ENCODE peak calls at places on chromosomes 7 and 10, in eight cellular contexts. W, X, D, R, U, Q, K and N are unnamed samples.

GRCh38 chr10:94186722-94187121 is 176.0 kb downstream of the NOC3L start:
- DNase-seq in W (no peak), X (no peak), D (no peak), R (no peak), U (no peak), Q (no peak), K (no peak), N (no peak)

GRCh38 chr7:132381742-132382472 is 194.4 kb downstream of the PLXNA4 start:
- DNase-seq in W (no peak), X (peak; percentile 3), D (no peak), R (no peak), U (peak; percentile 18), Q (no peak), K (no peak), N (no peak)

GRCh38 chr7:44150966-44151678 is 10.0 kb upstream of the MYL7 start:
- DNase-seq in W (no peak), X (no peak), D (no peak), R (no peak), U (no peak), Q (no peak), K (peak; percentile 52), N (no peak)

GRCh38 chr7:128031901-128032604 is 816 bp upstream of the LRRC4 start:
- DNase-seq in W (peak; percentile 51), X (peak; percentile 92), D (peak; percentile 96), R (peak; percentile 66), U (peak; percentile 86), Q (peak; percentile 83), K (no peak), N (no peak)

GRCh38 chr7:152571031-152571430 is 104.9 kb downstream of the XRCC2 start:
- DNase-seq in W (no peak), X (no peak), D (no peak), R (peak; percentile 40), U (peak; percentile 34), Q (no peak), K (no peak), N (no peak)

GRCh38 chr10:119807960-119808697 is 64.5 kb downstream of the MCMBP start:
- DNase-seq in W (no peak), X (peak; percentile 39), D (peak; percentile 93), R (no peak), U (peak; percentile 13), Q (peak; percentile 91), K (no peak), N (no peak)

GRCh38 chr10:122802282-122802681 is 43.4 kb downstream of the CUZD1 start:
- DNase-seq in W (no peak), X (no peak), D (no peak), R (no peak), U (no peak), Q (no peak), K (no peak), N (no peak)

GRCh38 chr10:114544045-114544659 is 113.9 kb downstream of the ABLIM1 start:
- DNase-seq in W (no peak), X (no peak), D (no peak), R (no peak), U (no peak), Q (no peak), K (no peak), N (no peak)

GRCh38 chr7:99997545-99998137 is 17.8 kb upstream of the ZKSCAN1 start:
- DNase-seq in W (peak; percentile 71), X (peak; percentile 36), D (no peak), R (peak; percentile 76), U (peak; percentile 38), Q (peak; percentile 23), K (no peak), N (no peak)

GRCh38 chr7:100000239-100000638 is 15.2 kb upstream of the ZKSCAN1 start:
- DNase-seq in W (no peak), X (no peak), D (no peak), R (no peak), U (no peak), Q (no peak), K (no peak), N (no peak)

GRCh38 chr7:99992330-99993037 is 16.7 kb upstream of the AZGP1 start:
- DNase-seq in W (peak; percentile 26), X (no peak), D (no peak), R (no peak), U (no peak), Q (no peak), K (no peak), N (no peak)

GRCh38 chr7:99994819-99995218 is 19.0 kb upstream of the AZGP1 start:
- DNase-seq in W (no peak), X (no peak), D (no peak), R (no peak), U (no peak), Q (no peak), K (no peak), N (no peak)

DNA sequence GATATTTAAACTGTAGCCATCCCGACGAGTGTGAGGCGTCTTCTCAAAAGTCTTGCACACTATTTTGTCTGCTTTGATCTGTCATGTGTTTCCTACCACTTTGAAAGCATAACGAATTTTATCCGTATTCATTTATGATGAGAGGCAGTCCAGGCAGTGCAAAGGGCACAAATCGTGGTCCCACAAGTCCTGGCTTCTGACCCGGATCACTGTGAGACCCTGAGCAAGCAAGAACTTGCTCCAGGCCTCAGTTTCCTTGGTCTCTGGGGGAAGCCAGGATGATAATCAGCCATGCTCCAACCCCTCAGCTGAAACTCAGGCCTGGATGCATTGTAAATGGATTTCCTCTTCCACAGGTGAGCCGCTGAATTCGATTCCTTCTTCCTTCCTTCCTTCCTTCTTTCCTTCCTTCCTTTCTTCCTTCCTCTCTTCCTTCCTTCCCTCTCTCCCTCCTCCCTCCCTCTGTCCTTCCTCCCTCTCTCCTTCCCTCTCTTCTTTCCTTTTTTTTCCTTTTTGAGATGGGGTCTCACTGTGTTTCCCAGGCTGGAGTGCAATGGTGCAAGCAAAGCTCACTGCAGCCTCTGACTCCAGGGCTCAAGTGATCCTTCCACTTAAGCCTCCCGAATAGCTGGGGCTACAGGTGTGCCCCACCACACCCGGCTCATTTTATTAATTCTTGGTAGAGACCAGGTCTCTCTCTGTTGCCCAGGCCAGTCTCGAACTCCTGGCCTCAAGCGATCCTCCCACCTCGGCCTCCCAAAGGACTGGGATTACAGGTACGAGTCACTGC is 18.4 kb upstream of the ZKSCAN1 start:
- DNase-seq in W (no peak), X (no peak), D (no peak), R (no peak), U (no peak), Q (no peak), K (no peak), N (no peak)
- H3K4me3 ChIP-seq in W (peak overlapping the region; percentile 43), X (peak overlapping the region; percentile 40), D (no peak overlapping the region), R (peak overlapping the region; percentile 52), U (peak overlapping the region; percentile 37), Q (peak overlapping the region; percentile 41), K (peak overlapping the region; percentile 50), N (peak overlapping the region; percentile 60)

GRCh38 chr10:79399242-79399831 is 46.1 kb downstream of the ZCCHC24 start:
- DNase-seq in W (peak; percentile 89), X (peak; percentile 97), D (peak; percentile 95), R (peak; percentile 90), U (peak; percentile 99), Q (peak; percentile 98), K (peak; percentile 91), N (peak; percentile 87)

GRCh38 chr10:79397575-79398303 is 47.7 kb downstream of the ZCCHC24 start:
- DNase-seq in W (peak; percentile 73), X (peak; percentile 62), D (peak; percentile 35), R (no peak), U (peak; percentile 80), Q (peak; percentile 96), K (no peak), N (no peak)

GRCh38 chr10:79397051-79397450 is 48.4 kb downstream of the ZCCHC24 start:
- DNase-seq in W (no peak), X (no peak), D (no peak), R (no peak), U (no peak), Q (no peak), K (no peak), N (no peak)

GRCh38 chr10:79400567-79401004 is 44.8 kb downstream of the ZCCHC24 start:
- DNase-seq in W (peak; percentile 64), X (no peak), D (no peak), R (peak; percentile 79), U (peak; percentile 53), Q (no peak), K (no peak), N (no peak)

DNA sequence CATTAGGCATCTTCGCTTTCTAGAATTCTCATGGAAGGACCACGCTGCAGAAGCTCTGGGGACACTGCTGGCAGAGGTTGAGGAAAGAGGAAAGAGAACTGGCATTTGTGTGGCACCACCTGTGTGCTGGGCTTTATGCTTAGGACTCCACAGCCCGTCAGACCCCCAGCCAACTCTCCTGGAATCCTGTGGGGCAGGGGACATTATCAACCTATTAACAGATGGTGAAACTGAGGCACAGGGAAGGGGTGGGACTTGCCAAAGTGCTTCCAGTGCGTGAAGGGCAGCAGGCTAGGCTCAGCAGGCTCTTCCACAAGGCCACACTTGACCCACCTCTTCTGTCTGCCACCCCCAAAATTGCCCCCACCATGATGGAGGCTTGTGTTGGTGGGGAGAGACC is 46.8 kb downstream of the ZCCHC24 start:
- DNase-seq in W (no peak), X (no peak), D (no peak), R (no peak), U (no peak), Q (no peak), K (no peak), N (no peak)
- H3K4me3 ChIP-seq in W (no peak overlapping the region), X (no peak overlapping the region), D (no peak overlapping the region), R (no peak overlapping the region), U (peak overlapping the region; percentile 7), Q (peak overlapping the region; percentile 8), K (no peak overlapping the region), N (no peak overlapping the region)

GRCh38 chr10:101121661-101122045 is 9.4 kb upstream of the TLX1 start:
- DNase-seq in W (no peak), X (no peak), D (no peak), R (no peak), U (no peak), Q (no peak), K (no peak), N (no peak)
- H3K4me3 ChIP-seq in W (no peak overlapping the region), X (no peak overlapping the region), D (no peak overlapping the region), R (peak overlapping the region; percentile 52), U (no peak overlapping the region), Q (peak overlapping the region; percentile 55), K (peak overlapping the region; percentile 56), N (no peak overlapping the region)

GRCh38 chr10:116741391-116742351 is 695 bp downstream of the HSPA12A start:
- DNase-seq in W (peak; percentile 47), X (no peak), D (no peak), R (no peak), U (no peak), Q (peak; percentile 29), K (no peak), N (no peak)

GRCh38 chr10:116744849-116745248 is 2.5 kb upstream of the HSPA12A start:
- DNase-seq in W (no peak), X (no peak), D (no peak), R (no peak), U (no peak), Q (no peak), K (no peak), N (no peak)

GRCh38 chr10:116742367-116743265 is at the start of gene HSPA12A:
- DNase-seq in W (peak; percentile 82), X (peak; percentile 87), D (peak; percentile 89), R (peak; percentile 89), U (peak; percentile 82), Q (peak; percentile 78), K (no peak), N (peak; percentile 57)

GRCh38 chr10:116744163-116744788 is 1.9 kb upstream of the HSPA12A start:
- DNase-seq in W (no peak), X (no peak), D (no peak), R (no peak), U (no peak), Q (no peak), K (no peak), N (no peak)

DNA sequence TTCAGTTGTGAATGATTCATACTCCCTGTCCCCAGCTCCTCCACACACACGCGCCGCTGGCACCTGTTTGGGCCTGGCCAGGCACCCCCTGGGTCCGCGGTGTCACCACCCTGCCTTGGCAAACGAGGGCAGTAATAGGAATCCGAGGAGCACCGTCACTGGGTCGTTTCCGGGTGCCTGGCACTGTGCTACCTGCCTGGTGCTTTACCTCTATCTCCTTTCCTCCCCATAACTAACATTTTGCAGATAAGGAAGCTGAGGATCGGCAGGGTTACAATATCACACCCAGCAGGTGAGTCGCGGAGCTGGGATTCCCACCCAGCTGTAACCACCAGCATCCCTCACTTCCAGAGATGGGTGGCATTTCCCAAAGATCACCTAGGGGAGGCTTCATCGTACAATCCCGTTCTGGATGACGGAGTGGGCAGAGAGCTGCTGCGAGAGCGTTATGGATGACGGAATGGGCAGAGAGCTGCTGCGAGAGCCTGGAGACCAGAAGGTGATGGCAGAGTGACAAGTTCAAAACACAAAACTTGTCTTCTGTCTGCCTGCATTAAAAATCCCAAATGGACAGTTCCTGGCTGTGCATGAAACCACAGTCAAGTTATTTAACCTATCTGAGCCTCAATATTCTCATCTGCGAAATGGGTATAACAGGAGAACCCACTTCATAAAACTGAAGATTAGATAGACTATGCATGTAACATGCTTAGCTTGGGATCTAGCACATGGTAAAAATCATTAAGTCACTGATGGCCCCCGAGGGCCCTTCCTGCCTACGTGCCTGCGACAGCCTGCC is 1.1 kb upstream of the HSPA12A start:
- DNase-seq in W (no peak), X (no peak), D (no peak), R (no peak), U (no peak), Q (no peak), K (no peak), N (no peak)
- H3K4me3 ChIP-seq in W (peak overlapping the region; percentile 92), X (peak overlapping the region; percentile 50), D (peak overlapping the region; percentile 62), R (peak overlapping the region; percentile 70), U (no peak overlapping the region), Q (peak overlapping the region; percentile 55), K (peak overlapping the region; percentile 81), N (peak overlapping the region; percentile 85)